ENCODE peak calls at places on chromosomes 7 and 10, in ten cellular contexts. One of them, this sample, is unnamed.

GRCh38 chr7:98802088-98802780 is 67.6 kb downstream of the TMEM130 start:
- DNase-seq in activated naive CD4-positive, alpha-beta T cell: no peak
- DNase-seq in EL: peak
- DNase-seq in WERI-Rb-1: no peak
- DNase-seq in stimulated activated CD4-positive, alpha-beta T cell treated with anti-CD3 and anti-CD28 coated beads, Interleukin-4, amount 100 ng/mL, for 1 hour: peak
- DNase-seq in dorsolateral prefrontal cortex: no peak
- DNase-seq in effector CD4-positive, alpha-beta T cell: no peak
- DNase-seq in EH: peak
- DNase-seq in fibroblast of the aortic adventitia: peak
- DNase-seq in cardiac muscle cell: no peak
- DNase-seq in this sample: no peak

GRCh38 chr7:74479066-74479781 is 25.5 kb downstream of the GTF2IRD1 start:
- DNase-seq in activated naive CD4-positive, alpha-beta T cell: no peak
- DNase-seq in EL: peak
- DNase-seq in WERI-Rb-1: no peak
- DNase-seq in stimulated activated CD4-positive, alpha-beta T cell treated with anti-CD3 and anti-CD28 coated beads, Interleukin-4, amount 100 ng/mL, for 1 hour: no peak
- DNase-seq in dorsolateral prefrontal cortex: no peak
- DNase-seq in effector CD4-positive, alpha-beta T cell: no peak
- DNase-seq in EH: peak
- DNase-seq in fibroblast of the aortic adventitia: peak
- DNase-seq in cardiac muscle cell: no peak
- DNase-seq in this sample: no peak

GRCh38 chr10:71938211-71938610 is 26.0 kb upstream of the CHST3 start:
- DNase-seq in activated naive CD4-positive, alpha-beta T cell: no peak
- DNase-seq in EL: no peak
- DNase-seq in WERI-Rb-1: no peak
- DNase-seq in stimulated activated CD4-positive, alpha-beta T cell treated with anti-CD3 and anti-CD28 coated beads, Interleukin-4, amount 100 ng/mL, for 1 hour: no peak
- DNase-seq in dorsolateral prefrontal cortex: no peak
- DNase-seq in effector CD4-positive, alpha-beta T cell: no peak
- DNase-seq in EH: no peak
- DNase-seq in fibroblast of the aortic adventitia: no peak
- DNase-seq in cardiac muscle cell: no peak
- DNase-seq in this sample: no peak

GRCh38 chr7:84529480-84530205 is 335.1 kb upstream of the SEMA3A start:
- DNase-seq in activated naive CD4-positive, alpha-beta T cell: no peak
- DNase-seq in EL: peak
- DNase-seq in WERI-Rb-1: no peak
- DNase-seq in stimulated activated CD4-positive, alpha-beta T cell treated with anti-CD3 and anti-CD28 coated beads, Interleukin-4, amount 100 ng/mL, for 1 hour: no peak
- DNase-seq in dorsolateral prefrontal cortex: no peak
- DNase-seq in effector CD4-positive, alpha-beta T cell: no peak
- DNase-seq in EH: peak
- DNase-seq in fibroblast of the aortic adventitia: peak
- DNase-seq in cardiac muscle cell: no peak
- DNase-seq in this sample: no peak

GRCh38 chr7:74023037-74023436 is 4.9 kb upstream of the ELN start:
- DNase-seq in activated naive CD4-positive, alpha-beta T cell: no peak
- DNase-seq in EL: peak
- DNase-seq in WERI-Rb-1: no peak
- DNase-seq in stimulated activated CD4-positive, alpha-beta T cell treated with anti-CD3 and anti-CD28 coated beads, Interleukin-4, amount 100 ng/mL, for 1 hour: no peak
- DNase-seq in dorsolateral prefrontal cortex: no peak
- DNase-seq in effector CD4-positive, alpha-beta T cell: no peak
- DNase-seq in EH: peak
- DNase-seq in fibroblast of the aortic adventitia: peak
- DNase-seq in cardiac muscle cell: no peak
- DNase-seq in this sample: no peak

GRCh38 chr10:132420469-132421376 is 23.7 kb downstream of the PWWP2B start:
- DNase-seq in activated naive CD4-positive, alpha-beta T cell: no peak
- DNase-seq in EL: no peak
- DNase-seq in WERI-Rb-1: peak
- DNase-seq in stimulated activated CD4-positive, alpha-beta T cell treated with anti-CD3 and anti-CD28 coated beads, Interleukin-4, amount 100 ng/mL, for 1 hour: no peak
- DNase-seq in dorsolateral prefrontal cortex: no peak
- DNase-seq in effector CD4-positive, alpha-beta T cell: no peak
- DNase-seq in EH: peak
- DNase-seq in fibroblast of the aortic adventitia: peak
- DNase-seq in cardiac muscle cell: no peak
- DNase-seq in this sample: no peak

GRCh38 chr10:132915411-132915810 is 27.0 kb downstream of the CFAP46 start:
- DNase-seq in activated naive CD4-positive, alpha-beta T cell: no peak
- DNase-seq in EL: no peak
- DNase-seq in WERI-Rb-1: no peak
- DNase-seq in stimulated activated CD4-positive, alpha-beta T cell treated with anti-CD3 and anti-CD28 coated beads, Interleukin-4, amount 100 ng/mL, for 1 hour: no peak
- DNase-seq in dorsolateral prefrontal cortex: no peak
- DNase-seq in effector CD4-positive, alpha-beta T cell: no peak
- DNase-seq in EH: no peak
- DNase-seq in fibroblast of the aortic adventitia: no peak
- DNase-seq in cardiac muscle cell: no peak
- DNase-seq in this sample: no peak

GRCh38 chr7:83908526-83908925 is 259.6 kb upstream of the SEMA3E start:
- DNase-seq in activated naive CD4-positive, alpha-beta T cell: no peak
- DNase-seq in EL: no peak
- DNase-seq in WERI-Rb-1: no peak
- DNase-seq in stimulated activated CD4-positive, alpha-beta T cell treated with anti-CD3 and anti-CD28 coated beads, Interleukin-4, amount 100 ng/mL, for 1 hour: no peak
- DNase-seq in dorsolateral prefrontal cortex: no peak
- DNase-seq in effector CD4-positive, alpha-beta T cell: no peak
- DNase-seq in EH: no peak
- DNase-seq in fibroblast of the aortic adventitia: no peak
- DNase-seq in cardiac muscle cell: no peak
- DNase-seq in this sample: no peak

GRCh38 chr10:116080553-116080952 is 192.5 kb downstream of the GFRA1 start:
- DNase-seq in activated naive CD4-positive, alpha-beta T cell: no peak
- DNase-seq in EL: peak
- DNase-seq in WERI-Rb-1: no peak
- DNase-seq in stimulated activated CD4-positive, alpha-beta T cell treated with anti-CD3 and anti-CD28 coated beads, Interleukin-4, amount 100 ng/mL, for 1 hour: no peak
- DNase-seq in dorsolateral prefrontal cortex: no peak
- DNase-seq in effector CD4-positive, alpha-beta T cell: no peak
- DNase-seq in EH: peak
- DNase-seq in fibroblast of the aortic adventitia: no peak
- DNase-seq in cardiac muscle cell: no peak
- DNase-seq in this sample: no peak

GRCh38 chr7:142539901-142540300 is 209.4 kb upstream of the PRSS1 start:
- DNase-seq in activated naive CD4-positive, alpha-beta T cell: no peak
- DNase-seq in EL: peak
- DNase-seq in WERI-Rb-1: no peak
- DNase-seq in stimulated activated CD4-positive, alpha-beta T cell treated with anti-CD3 and anti-CD28 coated beads, Interleukin-4, amount 100 ng/mL, for 1 hour: no peak
- DNase-seq in dorsolateral prefrontal cortex: no peak
- DNase-seq in effector CD4-positive, alpha-beta T cell: no peak
- DNase-seq in EH: peak
- DNase-seq in fibroblast of the aortic adventitia: peak
- DNase-seq in cardiac muscle cell: no peak
- DNase-seq in this sample: no peak

GRCh38 chr7:6589829-6590644 is at the start of gene INTS15:
- DNase-seq in activated naive CD4-positive, alpha-beta T cell: peak
- DNase-seq in EL: peak
- DNase-seq in WERI-Rb-1: peak
- DNase-seq in stimulated activated CD4-positive, alpha-beta T cell treated with anti-CD3 and anti-CD28 coated beads, Interleukin-4, amount 100 ng/mL, for 1 hour: peak
- DNase-seq in dorsolateral prefrontal cortex: peak
- DNase-seq in effector CD4-positive, alpha-beta T cell: peak
- DNase-seq in EH: peak
- DNase-seq in fibroblast of the aortic adventitia: peak
- DNase-seq in cardiac muscle cell: peak
- DNase-seq in this sample: peak

GRCh38 chr10:47046321-47047126 is 135.3 kb downstream of the PTPN20 start:
- DNase-seq in activated naive CD4-positive, alpha-beta T cell: no peak
- DNase-seq in EL: no peak
- DNase-seq in WERI-Rb-1: no peak
- DNase-seq in stimulated activated CD4-positive, alpha-beta T cell treated with anti-CD3 and anti-CD28 coated beads, Interleukin-4, amount 100 ng/mL, for 1 hour: no peak
- DNase-seq in dorsolateral prefrontal cortex: no peak
- DNase-seq in effector CD4-positive, alpha-beta T cell: no peak
- DNase-seq in EH: no peak
- DNase-seq in fibroblast of the aortic adventitia: no peak
- DNase-seq in cardiac muscle cell: no peak
- DNase-seq in this sample: no peak

GRCh38 chr10:119859422-119860258 is 13.0 kb downstream of the MCMBP start:
- DNase-seq in activated naive CD4-positive, alpha-beta T cell: no peak
- DNase-seq in EL: peak
- DNase-seq in WERI-Rb-1: no peak
- DNase-seq in stimulated activated CD4-positive, alpha-beta T cell treated with anti-CD3 and anti-CD28 coated beads, Interleukin-4, amount 100 ng/mL, for 1 hour: no peak
- DNase-seq in dorsolateral prefrontal cortex: no peak
- DNase-seq in effector CD4-positive, alpha-beta T cell: no peak
- DNase-seq in EH: peak
- DNase-seq in fibroblast of the aortic adventitia: peak
- DNase-seq in cardiac muscle cell: peak
- DNase-seq in this sample: no peak

GRCh38 chr10:36096571-36096970 is 454.5 kb upstream of the FZD8 start:
- DNase-seq in activated naive CD4-positive, alpha-beta T cell: no peak
- DNase-seq in EL: peak
- DNase-seq in WERI-Rb-1: no peak
- DNase-seq in stimulated activated CD4-positive, alpha-beta T cell treated with anti-CD3 and anti-CD28 coated beads, Interleukin-4, amount 100 ng/mL, for 1 hour: no peak
- DNase-seq in dorsolateral prefrontal cortex: no peak
- DNase-seq in effector CD4-positive, alpha-beta T cell: no peak
- DNase-seq in EH: peak
- DNase-seq in fibroblast of the aortic adventitia: peak
- DNase-seq in cardiac muscle cell: no peak
- DNase-seq in this sample: no peak

GRCh38 chr10:5568984-5569383 is 44.2 kb downstream of the CALML3 start:
- DNase-seq in activated naive CD4-positive, alpha-beta T cell: no peak
- DNase-seq in EL: no peak
- DNase-seq in WERI-Rb-1: no peak
- DNase-seq in stimulated activated CD4-positive, alpha-beta T cell treated with anti-CD3 and anti-CD28 coated beads, Interleukin-4, amount 100 ng/mL, for 1 hour: no peak
- DNase-seq in dorsolateral prefrontal cortex: no peak
- DNase-seq in effector CD4-positive, alpha-beta T cell: no peak
- DNase-seq in EH: no peak
- DNase-seq in fibroblast of the aortic adventitia: no peak
- DNase-seq in cardiac muscle cell: no peak
- DNase-seq in this sample: no peak

GRCh38 chr10:48266528-48266927 is 8.0 kb downstream of the FRMPD2 start:
- DNase-seq in activated naive CD4-positive, alpha-beta T cell: no peak
- DNase-seq in EL: no peak
- DNase-seq in WERI-Rb-1: no peak
- DNase-seq in stimulated activated CD4-positive, alpha-beta T cell treated with anti-CD3 and anti-CD28 coated beads, Interleukin-4, amount 100 ng/mL, for 1 hour: no peak
- DNase-seq in dorsolateral prefrontal cortex: no peak
- DNase-seq in effector CD4-positive, alpha-beta T cell: no peak
- DNase-seq in EH: no peak
- DNase-seq in fibroblast of the aortic adventitia: no peak
- DNase-seq in cardiac muscle cell: no peak
- DNase-seq in this sample: no peak

GRCh38 chr7:98133621-98134266 is 27.1 kb downstream of the LMTK2 start:
- DNase-seq in activated naive CD4-positive, alpha-beta T cell: no peak
- DNase-seq in EL: peak
- DNase-seq in WERI-Rb-1: no peak
- DNase-seq in stimulated activated CD4-positive, alpha-beta T cell treated with anti-CD3 and anti-CD28 coated beads, Interleukin-4, amount 100 ng/mL, for 1 hour: no peak
- DNase-seq in dorsolateral prefrontal cortex: no peak
- DNase-seq in effector CD4-positive, alpha-beta T cell: no peak
- DNase-seq in EH: peak
- DNase-seq in fibroblast of the aortic adventitia: peak
- DNase-seq in cardiac muscle cell: no peak
- DNase-seq in this sample: no peak

GRCh38 chr7:114150704-114151103 is 231.9 kb upstream of the PPP1R3A start:
- DNase-seq in activated naive CD4-positive, alpha-beta T cell: no peak
- DNase-seq in EL: no peak
- DNase-seq in WERI-Rb-1: no peak
- DNase-seq in stimulated activated CD4-positive, alpha-beta T cell treated with anti-CD3 and anti-CD28 coated beads, Interleukin-4, amount 100 ng/mL, for 1 hour: no peak
- DNase-seq in dorsolateral prefrontal cortex: no peak
- DNase-seq in effector CD4-positive, alpha-beta T cell: no peak
- DNase-seq in EH: no peak
- DNase-seq in fibroblast of the aortic adventitia: no peak
- DNase-seq in cardiac muscle cell: no peak
- DNase-seq in this sample: no peak

GRCh38 chr10:32687116-32687515 is 241.2 kb downstream of the CCDC7 start:
- DNase-seq in activated naive CD4-positive, alpha-beta T cell: no peak
- DNase-seq in EL: peak
- DNase-seq in WERI-Rb-1: no peak
- DNase-seq in stimulated activated CD4-positive, alpha-beta T cell treated with anti-CD3 and anti-CD28 coated beads, Interleukin-4, amount 100 ng/mL, for 1 hour: no peak
- DNase-seq in dorsolateral prefrontal cortex: no peak
- DNase-seq in effector CD4-positive, alpha-beta T cell: no peak
- DNase-seq in EH: peak
- DNase-seq in fibroblast of the aortic adventitia: no peak
- DNase-seq in cardiac muscle cell: no peak
- DNase-seq in this sample: no peak

GRCh38 chr7:156547884-156548561 is 92.6 kb upstream of the RNF32 start:
- DNase-seq in activated naive CD4-positive, alpha-beta T cell: no peak
- DNase-seq in EL: no peak
- DNase-seq in WERI-Rb-1: no peak
- DNase-seq in stimulated activated CD4-positive, alpha-beta T cell treated with anti-CD3 and anti-CD28 coated beads, Interleukin-4, amount 100 ng/mL, for 1 hour: no peak
- DNase-seq in dorsolateral prefrontal cortex: no peak
- DNase-seq in effector CD4-positive, alpha-beta T cell: no peak
- DNase-seq in EH: no peak
- DNase-seq in fibroblast of the aortic adventitia: no peak
- DNase-seq in cardiac muscle cell: no peak
- DNase-seq in this sample: no peak

GRCh38 chr7:5350174-5350463 is 67.4 kb downstream of the SLC29A4 start:
- DNase-seq in activated naive CD4-positive, alpha-beta T cell: no peak
- DNase-seq in EL: no peak
- DNase-seq in WERI-Rb-1: no peak
- DNase-seq in stimulated activated CD4-positive, alpha-beta T cell treated with anti-CD3 and anti-CD28 coated beads, Interleukin-4, amount 100 ng/mL, for 1 hour: no peak
- DNase-seq in dorsolateral prefrontal cortex: no peak
- DNase-seq in effector CD4-positive, alpha-beta T cell: no peak
- DNase-seq in EH: no peak
- DNase-seq in fibroblast of the aortic adventitia: no peak
- DNase-seq in cardiac muscle cell: no peak
- DNase-seq in this sample: no peak

GRCh38 chr10:47336387-47337134 is 11.6 kb upstream of the RBP3 start:
- DNase-seq in activated naive CD4-positive, alpha-beta T cell: no peak
- DNase-seq in EL: peak
- DNase-seq in WERI-Rb-1: no peak
- DNase-seq in stimulated activated CD4-positive, alpha-beta T cell treated with anti-CD3 and anti-CD28 coated beads, Interleukin-4, amount 100 ng/mL, for 1 hour: no peak
- DNase-seq in dorsolateral prefrontal cortex: no peak
- DNase-seq in effector CD4-positive, alpha-beta T cell: no peak
- DNase-seq in EH: peak
- DNase-seq in fibroblast of the aortic adventitia: no peak
- DNase-seq in cardiac muscle cell: no peak
- DNase-seq in this sample: no peak

GRCh38 chr7:96655956-96656355 is 53.7 kb downstream of the SEM1 start:
- DNase-seq in activated naive CD4-positive, alpha-beta T cell: no peak
- DNase-seq in EL: no peak
- DNase-seq in WERI-Rb-1: no peak
- DNase-seq in stimulated activated CD4-positive, alpha-beta T cell treated with anti-CD3 and anti-CD28 coated beads, Interleukin-4, amount 100 ng/mL, for 1 hour: no peak
- DNase-seq in dorsolateral prefrontal cortex: no peak
- DNase-seq in effector CD4-positive, alpha-beta T cell: no peak
- DNase-seq in EH: no peak
- DNase-seq in fibroblast of the aortic adventitia: no peak
- DNase-seq in cardiac muscle cell: no peak
- DNase-seq in this sample: no peak

GRCh38 chr7:94183289-94183749 is 179.2 kb upstream of the BET1 start:
- DNase-seq in activated naive CD4-positive, alpha-beta T cell: no peak
- DNase-seq in EL: peak
- DNase-seq in WERI-Rb-1: no peak
- DNase-seq in stimulated activated CD4-positive, alpha-beta T cell treated with anti-CD3 and anti-CD28 coated beads, Interleukin-4, amount 100 ng/mL, for 1 hour: no peak
- DNase-seq in dorsolateral prefrontal cortex: no peak
- DNase-seq in effector CD4-positive, alpha-beta T cell: no peak
- DNase-seq in EH: peak
- DNase-seq in fibroblast of the aortic adventitia: peak
- DNase-seq in cardiac muscle cell: no peak
- DNase-seq in this sample: no peak

GRCh38 chr10:74145133-74145532 is 5.5 kb downstream of the AP3M1 start:
- DNase-seq in activated naive CD4-positive, alpha-beta T cell: no peak
- DNase-seq in EL: peak
- DNase-seq in WERI-Rb-1: no peak
- DNase-seq in stimulated activated CD4-positive, alpha-beta T cell treated with anti-CD3 and anti-CD28 coated beads, Interleukin-4, amount 100 ng/mL, for 1 hour: no peak
- DNase-seq in dorsolateral prefrontal cortex: no peak
- DNase-seq in effector CD4-positive, alpha-beta T cell: no peak
- DNase-seq in EH: peak
- DNase-seq in fibroblast of the aortic adventitia: peak
- DNase-seq in cardiac muscle cell: no peak
- DNase-seq in this sample: no peak

GRCh38 chr7:76234931-76235441 is 33.3 kb downstream of the SRRM3 start:
- DNase-seq in activated naive CD4-positive, alpha-beta T cell: peak
- DNase-seq in EL: peak
- DNase-seq in WERI-Rb-1: peak
- DNase-seq in stimulated activated CD4-positive, alpha-beta T cell treated with anti-CD3 and anti-CD28 coated beads, Interleukin-4, amount 100 ng/mL, for 1 hour: peak
- DNase-seq in dorsolateral prefrontal cortex: peak
- DNase-seq in effector CD4-positive, alpha-beta T cell: peak
- DNase-seq in EH: peak
- DNase-seq in fibroblast of the aortic adventitia: peak
- DNase-seq in cardiac muscle cell: peak
- DNase-seq in this sample: peak

GRCh38 chr7:39811161-39811614 is 138.9 kb upstream of the CDK13 start:
- DNase-seq in activated naive CD4-positive, alpha-beta T cell: no peak
- DNase-seq in EL: peak
- DNase-seq in WERI-Rb-1: no peak
- DNase-seq in stimulated activated CD4-positive, alpha-beta T cell treated with anti-CD3 and anti-CD28 coated beads, Interleukin-4, amount 100 ng/mL, for 1 hour: no peak
- DNase-seq in dorsolateral prefrontal cortex: no peak
- DNase-seq in effector CD4-positive, alpha-beta T cell: no peak
- DNase-seq in EH: peak
- DNase-seq in fibroblast of the aortic adventitia: peak
- DNase-seq in cardiac muscle cell: no peak
- DNase-seq in this sample: no peak

GRCh38 chr7:116571037-116571436 is 46.2 kb downstream of the CAV1 start:
- DNase-seq in activated naive CD4-positive, alpha-beta T cell: no peak
- DNase-seq in EL: peak
- DNase-seq in WERI-Rb-1: no peak
- DNase-seq in stimulated activated CD4-positive, alpha-beta T cell treated with anti-CD3 and anti-CD28 coated beads, Interleukin-4, amount 100 ng/mL, for 1 hour: no peak
- DNase-seq in dorsolateral prefrontal cortex: no peak
- DNase-seq in effector CD4-positive, alpha-beta T cell: no peak
- DNase-seq in EH: peak
- DNase-seq in fibroblast of the aortic adventitia: peak
- DNase-seq in cardiac muscle cell: no peak
- DNase-seq in this sample: no peak

This sample was measured in D721Med.